ENCODE peak calls at places on chromosome 12, in five cellular contexts. X, N, F, C and V are unnamed samples.

GRCh38 chr12:98388126-98388525 is 127.3 kb upstream of the TMPO start:
- DNase-seq in X (no peak), N (no peak), F (no peak), C (no peak), V (no peak)

GRCh38 chr12:77689510-77690086 is 141.1 kb upstream of the NAV3 start:
- DNase-seq in X (no peak), N (no peak), F (no peak), C (no peak), V (no peak)

GRCh38 chr12:62660763-62661162 is 194.1 kb downstream of the MON2 start:
- DNase-seq in X (peak; percentile 89), N (no peak), F (no peak), C (no peak), V (no peak)

GRCh38 chr12:132582058-132582420 is 28.3 kb downstream of the LRCOL1 start:
- DNase-seq in X (no peak), N (peak; percentile 72), F (no peak), C (no peak), V (no peak)

GRCh38 chr12:49264466-49264872 is 413 bp upstream of the TUBA1C start:
- DNase-seq in X (peak; percentile 70), N (no peak), F (peak; percentile 34), C (peak; percentile 50), V (no peak)

GRCh38 chr12:119938049-119938667 is 50.9 kb upstream of the BICDL1 start:
- DNase-seq in X (peak; percentile 68), N (peak; percentile 70), F (peak; percentile 36), C (peak; percentile 46), V (peak; percentile 51)

GRCh38 chr12:3135522-3136461 is 58.6 kb downstream of the TSPAN9 start:
- DNase-seq in X (peak; percentile 79), N (peak; percentile 85), F (no peak), C (peak; percentile 52), V (peak; percentile 52)

GRCh38 chr12:32139064-32139421 is 32.4 kb downstream of the BICD1 start:
- DNase-seq in X (peak; percentile 27), N (no peak), F (no peak), C (peak; percentile 92), V (no peak)

GRCh38 chr12:114674201-114675047 is 9.6 kb downstream of the TBX3 start:
- DNase-seq in X (no peak), N (peak; percentile 63), F (no peak), C (no peak), V (no peak)

GRCh38 chr12:54987611-54988231 is 3.2 kb upstream of the TESPA1 start:
- DNase-seq in X (no peak), N (no peak), F (no peak), C (no peak), V (no peak)

GRCh38 chr12:131087302-131087818 is 133.7 kb downstream of the ADGRD1 start:
- DNase-seq in X (no peak), N (peak; percentile 27), F (peak; percentile 12), C (no peak), V (peak; percentile 6)

GRCh38 chr12:65895759-65896656 is 71.7 kb downstream of the HMGA2 start:
- DNase-seq in X (no peak), N (peak; percentile 56), F (no peak), C (no peak), V (no peak)

GRCh38 chr12:113128802-113129663 is 6.5 kb downstream of the RASAL1 start:
- DNase-seq in X (no peak), N (no peak), F (no peak), C (no peak), V (no peak)

GRCh38 chr12:105803292-105803691 is 335.5 kb downstream of the NUAK1 start:
- DNase-seq in X (peak; percentile 62), N (no peak), F (no peak), C (no peak), V (no peak)

GRCh38 chr12:26434299-26434915 is 239.0 kb downstream of the SSPN start:
- DNase-seq in X (peak; percentile 79), N (peak; percentile 60), F (no peak), C (peak; percentile 11), V (no peak)

GRCh38 chr12:87667378-87667777 is 361.8 kb downstream of the C12orf50 start:
- DNase-seq in X (peak; percentile 55), N (no peak), F (no peak), C (peak; percentile 23), V (no peak)

GRCh38 chr12:6828671-6829531 is 694 bp downstream of the P3H3 start:
- DNase-seq in X (peak; percentile 57), N (peak; percentile 80), F (no peak), C (no peak), V (no peak)

GRCh38 chr12:6826734-6827436 is 1.3 kb upstream of the P3H3 start:
- DNase-seq in X (no peak), N (no peak), F (no peak), C (no peak), V (no peak)

GRCh38 chr12:6829532-6830220 is 1.5 kb downstream of the P3H3 start:
- DNase-seq in X (no peak), N (peak; percentile 78), F (no peak), C (no peak), V (no peak)

GRCh38 chr12:6827437-6827894 is 741 bp upstream of the P3H3 start:
- DNase-seq in X (peak; percentile 80), N (peak; percentile 95), F (no peak), C (no peak), V (no peak)

GRCh38 chr12:6827982-6828670 is at the start of gene P3H3:
- DNase-seq in X (peak; percentile 48), N (peak; percentile 73), F (no peak), C (no peak), V (no peak)
- TF ChIP-seq CTCF in X (no peak), N (peak; percentile 10), F (no peak), C (no peak), V (peak; percentile 22)

GRCh38 chr12:95577820-95578219 is 26.5 kb upstream of the USP44 start:
- DNase-seq in X (no peak), N (no peak), F (no peak), C (no peak), V (no peak)

GRCh38 chr12:95583933-95584332 is 32.7 kb upstream of the USP44 start:
- DNase-seq in X (no peak), N (no peak), F (no peak), C (no peak), V (no peak)

DNA sequence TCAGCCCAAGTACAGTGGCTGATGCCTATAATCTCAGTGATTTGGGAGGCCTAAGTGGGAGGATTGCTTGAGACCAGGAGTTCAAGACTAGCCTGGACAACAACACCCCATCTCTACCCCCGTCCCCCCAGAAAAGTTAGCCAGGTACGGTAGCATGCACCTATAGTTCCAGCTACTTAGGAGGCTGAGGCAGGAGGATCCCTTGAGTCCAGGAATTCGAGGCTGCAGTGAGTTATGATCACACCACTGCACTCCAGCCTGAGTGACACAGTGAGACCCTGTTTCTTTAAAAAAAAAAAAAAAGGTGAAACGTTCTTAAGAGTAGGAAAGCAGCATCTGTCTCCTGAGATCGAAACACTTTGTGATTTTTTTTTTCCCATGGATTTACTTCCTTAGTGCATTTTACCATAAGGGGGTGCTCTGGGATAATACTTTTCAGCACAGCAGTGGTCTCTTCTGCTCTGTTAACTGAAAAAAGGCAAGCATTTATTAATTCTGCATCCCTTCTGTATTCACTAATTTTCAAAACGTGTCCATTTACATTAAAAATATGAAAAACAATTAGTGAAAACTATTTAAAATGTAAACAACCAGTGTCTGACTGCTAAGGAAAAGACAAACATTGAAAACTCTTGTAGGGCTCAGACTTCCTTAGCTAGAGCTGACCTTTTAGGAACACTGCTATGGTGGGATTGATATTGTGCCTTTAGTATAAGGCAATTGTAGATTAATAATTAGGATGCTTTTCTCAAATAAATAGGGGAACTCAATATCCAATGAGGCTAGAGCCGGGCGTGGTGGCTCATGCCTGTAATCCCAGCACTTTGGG is 31.2 kb upstream of the USP44 start:
- DNase-seq in X (peak; percentile 44), N (no peak), F (no peak), C (no peak), V (no peak)
- TF ChIP-seq CTCF in X (peak; percentile 44), N (peak; percentile 70), F (no peak), C (peak; percentile 15), V (peak; percentile 61)

DNA sequence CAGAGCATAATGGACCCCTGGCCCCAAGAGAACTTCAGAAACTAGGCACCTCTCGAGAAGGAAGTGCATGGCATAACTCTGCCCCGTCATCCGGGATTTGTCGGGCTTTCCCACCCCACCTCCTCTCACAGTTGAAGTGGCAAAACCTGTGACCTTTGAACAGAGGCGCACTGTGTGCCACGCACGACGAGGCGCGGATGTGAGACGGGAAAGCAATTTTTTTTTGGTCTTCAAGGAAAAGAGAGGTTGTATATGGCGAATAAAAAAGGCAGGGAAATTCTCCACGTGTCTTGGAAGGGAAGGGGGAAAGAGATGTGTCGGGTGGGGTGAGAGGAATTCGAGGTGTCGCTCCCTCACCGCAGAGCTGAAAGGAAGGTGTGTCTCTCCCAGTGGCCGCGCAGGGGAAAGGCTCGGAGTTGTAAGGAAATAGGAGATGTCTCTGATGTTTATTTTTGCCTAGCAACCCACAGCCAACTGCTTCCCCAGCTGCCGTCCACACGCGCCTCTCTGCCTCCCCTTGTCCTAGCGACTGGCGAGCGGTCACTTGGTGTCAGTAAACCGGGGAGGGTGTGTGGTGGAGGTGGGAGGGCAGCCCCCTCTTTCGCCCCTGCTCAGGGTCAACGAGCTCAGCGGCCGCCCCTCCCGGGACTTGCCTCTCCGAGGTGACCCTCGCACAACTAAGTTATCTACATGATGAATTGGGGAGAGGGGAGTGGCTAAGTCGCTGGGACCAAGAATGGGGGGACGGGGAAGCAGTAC is 819 bp upstream of the DYRK2 start:
- DNase-seq in X (peak; percentile 87), N (peak; percentile 92), F (peak; percentile 44), C (peak; percentile 34), V (peak; percentile 54)
- TF ChIP-seq CTCF in X (peak; percentile 58), N (peak; percentile 40), F (no peak), C (no peak), V (peak; percentile 41)

GRCh38 chr12:29782285-29782820 is 1.4 kb downstream of the TMTC1 start:
- DNase-seq in X (peak; percentile 79), N (no peak), F (no peak), C (peak; percentile 66), V (no peak)

GRCh38 chr12:29781176-29781575 is 2.6 kb downstream of the TMTC1 start:
- DNase-seq in X (no peak), N (no peak), F (no peak), C (no peak), V (no peak)

GRCh38 chr12:29781705-29782266 is 2.0 kb downstream of the TMTC1 start:
- DNase-seq in X (no peak), N (no peak), F (no peak), C (no peak), V (no peak)

GRCh38 chr12:29783773-29784666 is at the start of gene TMTC1:
- DNase-seq in X (peak; percentile 65), N (peak; percentile 88), F (peak; percentile 56), C (peak; percentile 69), V (peak; percentile 86)

DNA sequence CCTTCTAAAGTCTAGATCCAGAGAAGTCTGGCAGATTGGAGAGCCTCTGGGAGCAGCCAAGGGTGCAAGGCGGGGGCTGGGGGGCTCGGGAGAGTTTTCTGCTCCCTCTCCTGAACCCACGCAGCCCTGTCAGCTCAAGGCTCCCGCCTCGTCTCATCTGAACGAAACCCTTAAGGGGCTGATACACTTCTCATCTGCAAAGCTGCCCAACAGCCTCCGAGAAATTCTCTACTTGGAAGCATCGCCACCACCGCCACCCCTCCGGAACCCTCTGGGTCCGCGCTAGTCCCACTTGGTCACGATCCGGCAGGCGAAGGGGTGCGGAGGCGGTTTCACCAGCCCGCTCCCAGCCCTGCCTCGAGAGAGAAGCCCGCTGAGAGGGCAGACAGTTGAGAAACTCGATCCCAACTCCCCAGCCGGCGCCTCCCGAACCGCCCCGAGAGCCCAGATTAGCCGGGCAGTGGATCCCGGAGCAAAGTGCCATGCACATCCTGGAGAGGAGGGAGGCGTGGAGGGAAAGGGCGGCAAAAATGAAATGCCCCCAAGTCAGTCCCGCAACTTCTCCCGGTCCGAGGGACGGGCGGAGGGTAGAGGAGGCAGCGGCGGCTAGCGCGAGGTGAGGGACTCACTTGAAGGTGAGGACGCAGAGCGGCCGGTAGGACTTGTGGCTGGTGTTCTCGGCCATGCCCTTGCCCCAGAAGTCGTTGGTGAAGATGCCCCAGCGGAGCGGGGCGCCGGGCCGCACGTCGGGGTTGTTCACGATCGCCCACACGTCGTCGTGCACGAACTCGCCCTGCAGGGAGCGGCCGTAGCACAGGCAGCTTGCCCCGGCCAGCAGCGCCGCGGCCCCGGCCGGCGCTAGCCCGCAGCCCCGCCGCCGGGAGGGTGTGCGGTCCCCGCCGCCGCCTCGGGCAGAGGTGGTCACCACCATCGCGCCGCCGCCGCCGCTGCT is 645 bp downstream of the TMTC1 start:
- DNase-seq in X (peak; percentile 45), N (peak; percentile 72), F (peak; percentile 29), C (peak; percentile 49), V (peak; percentile 47)
- TF ChIP-seq CTCF in X (no peak), N (no peak), F (no peak), C (no peak), V (peak; percentile 21)